ENCODE peak calls at places on chromosomes 5 and 9, in seven cellular contexts. One of them, this sample, is unnamed. For H3K4me1, the result is how much of the 10 kb centered on the place peaks cover.

GRCh38 chr5:127875235-127876021 is 172.2 kb downstream of the CCDC192 start:
- DNase-seq in iPS DF 6.9: peak
- DNase-seq in A549: peak
- DNase-seq in suprapubic skin: no peak
- DNase-seq in aorta: no peak
- DNase-seq in IMR-90: peak
- DNase-seq in sigmoid colon: no peak
- DNase-seq in this sample: peak

GRCh38 chr5:51652980-51653379 is 269.7 kb downstream of the ISL1 start:
- DNase-seq in A549: no peak
- DNase-seq in IMR-90: no peak
- DNase-seq in sigmoid colon: no peak
- DNase-seq in aorta: no peak
- DNase-seq in suprapubic skin: no peak
- DNase-seq in iPS DF 6.9: no peak
- DNase-seq in this sample: no peak

GRCh38 chr5:153157156-153157555 is 333.3 kb upstream of the GRIA1 start:
- DNase-seq in sigmoid colon: no peak
- DNase-seq in iPS DF 6.9: no peak
- DNase-seq in IMR-90: no peak
- DNase-seq in A549: no peak
- DNase-seq in aorta: no peak
- DNase-seq in suprapubic skin: no peak
- DNase-seq in this sample: no peak

GRCh38 chr9:113492343-113493079 is 29.0 kb downstream of the RGS3 start:
- DNase-seq in IMR-90: peak
- DNase-seq in A549: no peak
- DNase-seq in sigmoid colon: peak
- DNase-seq in iPS DF 6.9: no peak
- DNase-seq in aorta: no peak
- DNase-seq in suprapubic skin: no peak
- DNase-seq in this sample: no peak

GRCh38 chr9:88173378-88173999 is 35.2 kb upstream of the SPATA31C2 start:
- DNase-seq in sigmoid colon: no peak
- DNase-seq in iPS DF 6.9: peak
- DNase-seq in A549: peak
- DNase-seq in IMR-90: peak
- DNase-seq in aorta: no peak
- DNase-seq in suprapubic skin: no peak
- DNase-seq in this sample: no peak

GRCh38 chr5:147417133-147417813 is 92.6 kb downstream of the DPYSL3 start:
- DNase-seq in sigmoid colon: peak
- DNase-seq in A549: no peak
- DNase-seq in aorta: peak
- DNase-seq in suprapubic skin: no peak
- DNase-seq in IMR-90: peak
- DNase-seq in iPS DF 6.9: no peak
- DNase-seq in this sample: no peak

GRCh38 chr5:160197341-160198147 is 31.8 kb upstream of the FABP6 start:
- DNase-seq in suprapubic skin: no peak
- DNase-seq in sigmoid colon: no peak
- DNase-seq in iPS DF 6.9: no peak
- DNase-seq in aorta: no peak
- DNase-seq in A549: no peak
- DNase-seq in IMR-90: peak
- DNase-seq in this sample: no peak

GRCh38 chr5:17180957-17181723 is 36.3 kb upstream of the BASP1 start:
- DNase-seq in iPS DF 6.9: no peak
- DNase-seq in A549: peak
- DNase-seq in sigmoid colon: no peak
- DNase-seq in suprapubic skin: no peak
- DNase-seq in IMR-90: peak
- DNase-seq in aorta: no peak
- DNase-seq in this sample: peak

GRCh38 chr9:38003946-38004808 is 64.8 kb downstream of the SHB start:
- DNase-seq in sigmoid colon: no peak
- DNase-seq in IMR-90: no peak
- DNase-seq in aorta: peak
- DNase-seq in iPS DF 6.9: no peak
- DNase-seq in A549: no peak
- DNase-seq in suprapubic skin: no peak
- DNase-seq in this sample: no peak

GRCh38 chr9:116899337-116900006 is 212.4 kb downstream of the TRIM32 start:
- DNase-seq in aorta: no peak
- DNase-seq in IMR-90: peak
- DNase-seq in A549: no peak
- DNase-seq in iPS DF 6.9: no peak
- DNase-seq in sigmoid colon: no peak
- DNase-seq in suprapubic skin: no peak
- DNase-seq in this sample: no peak

GRCh38 chr5:126124706-126125345 is 298.4 kb upstream of the GRAMD2B start:
- DNase-seq in aorta: no peak
- DNase-seq in A549: peak
- DNase-seq in iPS DF 6.9: no peak
- DNase-seq in sigmoid colon: no peak
- DNase-seq in IMR-90: peak
- DNase-seq in suprapubic skin: no peak
- DNase-seq in this sample: no peak

GRCh38 chr9:117720555-117720954 is 16.4 kb downstream of the TLR4 start:
- DNase-seq in suprapubic skin: peak
- DNase-seq in IMR-90: no peak
- DNase-seq in aorta: peak
- DNase-seq in sigmoid colon: peak
- DNase-seq in iPS DF 6.9: no peak
- DNase-seq in A549: no peak
- DNase-seq in this sample: no peak

GRCh38 chr5:149785341-149785740 is 55.2 kb downstream of the PPARGC1B start:
- DNase-seq in A549: no peak
- DNase-seq in aorta: no peak
- DNase-seq in IMR-90: no peak
- DNase-seq in sigmoid colon: no peak
- DNase-seq in iPS DF 6.9: no peak
- DNase-seq in suprapubic skin: no peak
- DNase-seq in this sample: no peak

GRCh38 chr5:154236459-154237375 is 46.2 kb downstream of the GALNT10 start:
- DNase-seq in IMR-90: no peak
- DNase-seq in A549: no peak
- DNase-seq in sigmoid colon: no peak
- DNase-seq in aorta: no peak
- DNase-seq in iPS DF 6.9: no peak
- DNase-seq in suprapubic skin: no peak
- DNase-seq in this sample: no peak

GRCh38 chr5:175517824-175518450 is 39.6 kb downstream of the SFXN1 start:
- DNase-seq in IMR-90: peak
- DNase-seq in suprapubic skin: no peak
- DNase-seq in sigmoid colon: no peak
- DNase-seq in iPS DF 6.9: no peak
- DNase-seq in aorta: no peak
- DNase-seq in A549: no peak
- DNase-seq in this sample: no peak

GRCh38 chr9:100167176-100167575 is 68.1 kb downstream of the INVS start:
- DNase-seq in IMR-90: peak
- DNase-seq in suprapubic skin: no peak
- DNase-seq in sigmoid colon: no peak
- DNase-seq in iPS DF 6.9: no peak
- DNase-seq in A549: no peak
- DNase-seq in aorta: no peak
- DNase-seq in this sample: no peak

GRCh38 chr5:108810717-108811116 is 63.0 kb downstream of the FER start:
- DNase-seq in suprapubic skin: no peak
- DNase-seq in A549: no peak
- DNase-seq in sigmoid colon: no peak
- DNase-seq in aorta: no peak
- DNase-seq in iPS DF 6.9: no peak
- DNase-seq in IMR-90: no peak
- DNase-seq in this sample: no peak

GRCh38 chr9:128635266-128636023 is 21.2 kb downstream of the DYNC2I2 start:
- DNase-seq in suprapubic skin: peak
- DNase-seq in IMR-90: peak
- DNase-seq in A549: peak
- DNase-seq in iPS DF 6.9: peak
- DNase-seq in sigmoid colon: peak
- DNase-seq in aorta: peak
- DNase-seq in this sample: peak

GRCh38 chr5:161098516-161098915 is 246.5 kb upstream of the ATP10B start:
- DNase-seq in iPS DF 6.9: no peak
- DNase-seq in IMR-90: no peak
- DNase-seq in sigmoid colon: no peak
- DNase-seq in A549: no peak
- DNase-seq in suprapubic skin: no peak
- DNase-seq in aorta: no peak
- DNase-seq in this sample: no peak

GRCh38 chr5:18944771-18945170 is 1043.2 kb downstream of the CDH18 start:
- DNase-seq in sigmoid colon: no peak
- DNase-seq in iPS DF 6.9: no peak
- DNase-seq in aorta: no peak
- DNase-seq in IMR-90: no peak
- DNase-seq in suprapubic skin: no peak
- DNase-seq in A549: no peak
- DNase-seq in this sample: no peak

GRCh38 chr5:169581580-169582227 is 1.9 kb upstream of the SPDL1 start:
- DNase-seq in IMR-90: peak
- DNase-seq in aorta: no peak
- DNase-seq in suprapubic skin: peak
- DNase-seq in A549: peak
- DNase-seq in sigmoid colon: peak
- DNase-seq in iPS DF 6.9: peak
- DNase-seq in this sample: no peak

GRCh38 chr9:29691758-29692407 is 2118.6 kb upstream of the C9orf72 start:
- DNase-seq in sigmoid colon: no peak
- DNase-seq in IMR-90: no peak
- DNase-seq in aorta: no peak
- DNase-seq in suprapubic skin: no peak
- DNase-seq in iPS DF 6.9: peak
- DNase-seq in A549: no peak
- DNase-seq in this sample: no peak

GRCh38 chr5:58354827-58355226 is 105.1 kb downstream of the PLK2 start:
- DNase-seq in iPS DF 6.9: no peak
- DNase-seq in IMR-90: no peak
- DNase-seq in A549: no peak
- DNase-seq in suprapubic skin: no peak
- DNase-seq in aorta: no peak
- DNase-seq in sigmoid colon: no peak
- DNase-seq in this sample: no peak

GRCh38 chr9:4489919-4490704 is at the start of gene SLC1A1:
- DNase-seq in A549: peak
- DNase-seq in sigmoid colon: peak
- DNase-seq in suprapubic skin: no peak
- DNase-seq in aorta: peak
- DNase-seq in IMR-90: peak
- DNase-seq in iPS DF 6.9: no peak
- DNase-seq in this sample: peak

GRCh38 chr5:34053133-34053532 is 10.1 kb upstream of the C1QTNF3 start:
- DNase-seq in iPS DF 6.9: no peak
- DNase-seq in A549: no peak
- DNase-seq in IMR-90: peak
- DNase-seq in suprapubic skin: no peak
- DNase-seq in sigmoid colon: no peak
- DNase-seq in aorta: no peak
- DNase-seq in this sample: no peak

GRCh38 chr5:120124031-120124430 is 340.1 kb upstream of the PRR16 start:
- DNase-seq in suprapubic skin: no peak
- DNase-seq in iPS DF 6.9: no peak
- DNase-seq in sigmoid colon: no peak
- DNase-seq in IMR-90: no peak
- DNase-seq in aorta: no peak
- DNase-seq in A549: no peak
- DNase-seq in this sample: no peak
- H3K27ac ChIP-seq in suprapubic skin: no peak
- H3K27ac ChIP-seq in iPS DF 6.9: no peak
- H3K27ac ChIP-seq in sigmoid colon: no peak
- H3K27ac ChIP-seq in IMR-90: no peak
- H3K27ac ChIP-seq in aorta: no peak
- H3K27ac ChIP-seq in A549: no peak
- H3K27ac ChIP-seq in this sample: no peak

DNA sequence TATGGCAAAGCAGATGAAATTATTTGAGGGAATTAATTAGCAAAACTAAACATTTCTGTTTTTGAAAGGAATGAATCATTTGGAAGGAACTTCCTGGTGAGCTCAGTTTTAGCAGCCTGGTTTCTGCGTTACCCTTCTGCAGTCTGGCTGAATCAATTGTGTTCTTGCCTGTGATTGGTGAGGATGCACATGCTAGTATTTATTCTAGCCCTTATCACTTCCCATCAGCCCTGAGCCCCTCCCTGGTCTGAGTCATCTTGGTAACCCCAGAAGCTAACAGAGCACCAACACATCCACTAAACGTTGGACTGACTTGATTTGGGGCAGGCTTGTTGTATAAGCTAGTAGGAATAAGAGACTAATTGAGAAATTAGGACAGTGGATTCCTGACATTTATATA is 6.6 kb downstream of the TJP2 start:
- DNase-seq in sigmoid colon: no peak
- DNase-seq in A549: peak
- DNase-seq in aorta: peak
- DNase-seq in IMR-90: peak
- DNase-seq in suprapubic skin: no peak
- DNase-seq in iPS DF 6.9: no peak
- DNase-seq in this sample: peak
- H3K4me1 ChIP-seq in sigmoid colon: under half
- H3K4me1 ChIP-seq in A549: under half
- H3K4me1 ChIP-seq in aorta: under half
- H3K4me1 ChIP-seq in IMR-90: under half
- H3K4me1 ChIP-seq in suprapubic skin: half or more
- H3K4me1 ChIP-seq in iPS DF 6.9: under half
- H3K4me1 ChIP-seq in this sample: half or more

GRCh38 chr5:151312749-151313324 is 9.3 kb upstream of the SLC36A3 start:
- DNase-seq in suprapubic skin: no peak
- DNase-seq in iPS DF 6.9: no peak
- DNase-seq in sigmoid colon: no peak
- DNase-seq in aorta: no peak
- DNase-seq in IMR-90: no peak
- DNase-seq in A549: no peak
- DNase-seq in this sample: no peak
- H3K4me3 ChIP-seq in suprapubic skin: no peak
- H3K4me3 ChIP-seq in iPS DF 6.9: no peak
- H3K4me3 ChIP-seq in sigmoid colon: no peak
- H3K4me3 ChIP-seq in aorta: no peak
- H3K4me3 ChIP-seq in IMR-90: no peak
- H3K4me3 ChIP-seq in A549: no peak
- H3K4me3 ChIP-seq in this sample: no peak

GRCh38 chr9:9913276-9913832 is 699.4 kb downstream of the PTPRD start:
- DNase-seq in IMR-90: no peak
- DNase-seq in sigmoid colon: no peak
- DNase-seq in suprapubic skin: no peak
- DNase-seq in iPS DF 6.9: no peak
- DNase-seq in aorta: no peak
- DNase-seq in A549: no peak
- DNase-seq in this sample: no peak

GRCh38 chr9:9917400-9917799 is 695.4 kb downstream of the PTPRD start:
- DNase-seq in aorta: no peak
- DNase-seq in IMR-90: no peak
- DNase-seq in A549: no peak
- DNase-seq in sigmoid colon: no peak
- DNase-seq in suprapubic skin: no peak
- DNase-seq in iPS DF 6.9: no peak
- DNase-seq in this sample: no peak

GRCh38 chr9:9912459-9912858 is 700.3 kb downstream of the PTPRD start:
- DNase-seq in iPS DF 6.9: no peak
- DNase-seq in suprapubic skin: no peak
- DNase-seq in A549: no peak
- DNase-seq in IMR-90: no peak
- DNase-seq in sigmoid colon: no peak
- DNase-seq in aorta: no peak
- DNase-seq in this sample: no peak

GRCh38 chr9:9919174-9919573 is 693.6 kb downstream of the PTPRD start:
- DNase-seq in IMR-90: no peak
- DNase-seq in A549: no peak
- DNase-seq in aorta: no peak
- DNase-seq in sigmoid colon: no peak
- DNase-seq in suprapubic skin: no peak
- DNase-seq in iPS DF 6.9: no peak
- DNase-seq in this sample: no peak

GRCh38 chr9:9914174-9914573 is 698.6 kb downstream of the PTPRD start:
- DNase-seq in IMR-90: no peak
- DNase-seq in iPS DF 6.9: no peak
- DNase-seq in sigmoid colon: no peak
- DNase-seq in aorta: no peak
- DNase-seq in suprapubic skin: no peak
- DNase-seq in A549: no peak
- DNase-seq in this sample: no peak
- H3K27ac ChIP-seq in IMR-90: no peak
- H3K27ac ChIP-seq in iPS DF 6.9: no peak
- H3K27ac ChIP-seq in sigmoid colon: no peak
- H3K27ac ChIP-seq in aorta: no peak
- H3K27ac ChIP-seq in suprapubic skin: no peak
- H3K27ac ChIP-seq in A549: no peak
- H3K27ac ChIP-seq in this sample: no peak

This sample was measured in RWPE2.